ENCODE peak calls at places on chromosomes 13 and 19, in six cellular contexts. A is tibial nerve, F is astrocyte of the spinal cord, N is cardiac muscle cell, M is heart right ventricle, D is DND-41. G is an unnamed sample.
A peak's percentile ranks its signal among the peaks of the same experiment; 100 is the strongest.

GRCh38 chr19:28142258-28142657 is 1070.7 kb downstream of the UQCRFS1 start:
- DNase-seq in A (no peak), F (no peak), N (no peak), M (no peak), D (no peak), G (no peak)

GRCh38 chr13:45456196-45456972 is 8.4 kb upstream of the COG3 start:
- DNase-seq in A (no peak), F (peak; percentile 55), N (peak; percentile 32), M (no peak), D (no peak), G (no peak)

GRCh38 chr19:3413796-3414327 is 47.5 kb downstream of the NFIC start:
- DNase-seq in A (no peak), F (no peak), N (no peak), M (no peak), D (no peak), G (no peak)

GRCh38 chr19:49911381-49912145 is 14.9 kb upstream of the IL4I1 start:
- DNase-seq in A (no peak), F (no peak), N (peak; percentile 16), M (no peak), D (no peak), G (no peak)

GRCh38 chr13:109816112-109816978 is 30.0 kb upstream of the IRS2 start:
- DNase-seq in A (no peak), F (no peak), N (no peak), M (no peak), D (no peak), G (no peak)

GRCh38 chr19:23440791-23441190 is 45.5 kb upstream of the ZNF91 start:
- DNase-seq in A (no peak), F (no peak), N (peak; percentile 0), M (no peak), D (peak; percentile 20), G (no peak)

GRCh38 chr13:82654851-82655517 is 1227.3 kb downstream of the SLITRK1 start:
- DNase-seq in A (peak; percentile 70), F (peak; percentile 31), N (peak; percentile 73), M (peak; percentile 63), D (no peak), G (no peak)

GRCh38 chr19:29672933-29673336 is 7.7 kb downstream of the PLEKHF1 start:
- DNase-seq in A (no peak), F (no peak), N (no peak), M (no peak), D (peak; percentile 86), G (peak; percentile 78)

GRCh38 chr13:112912726-112913440 is 56.1 kb upstream of the MCF2L start:
- DNase-seq in A (no peak), F (no peak), N (no peak), M (no peak), D (no peak), G (no peak)

GRCh38 chr13:46756977-46757376 is 40.0 kb downstream of the ESD start:
- DNase-seq in A (no peak), F (peak; percentile 70), N (peak; percentile 55), M (no peak), D (no peak), G (no peak)

GRCh38 chr19:53865918-53866696 is 1.6 kb upstream of the MYADM start:
- DNase-seq in A (no peak), F (peak; percentile 72), N (peak; percentile 76), M (peak; percentile 81), D (no peak), G (peak; percentile 59)

GRCh38 chr13:42702726-42703125 is 78.7 kb upstream of the FAM216B start:
- DNase-seq in A (no peak), F (peak; percentile 34), N (peak; percentile 62), M (no peak), D (no peak), G (no peak)

GRCh38 chr19:944171-944567 is 18.3 kb downstream of the ARID3A start:
- DNase-seq in A (no peak), F (no peak), N (peak; percentile 93), M (no peak), D (no peak), G (no peak)

GRCh38 chr13:81197483-81197882 is 856.6 kb upstream of the SPRY2 start:
- DNase-seq in A (no peak), F (no peak), N (no peak), M (no peak), D (no peak), G (no peak)

GRCh38 chr19:35833972-35834371 is 18.3 kb downstream of the NPHS1 start:
- DNase-seq in A (no peak), F (no peak), N (no peak), M (no peak), D (no peak), G (no peak)

GRCh38 chr13:32378012-32378411 is 49.9 kb downstream of the N4BP2L1 start:
- DNase-seq in A (no peak), F (no peak), N (peak; percentile 11), M (no peak), D (no peak), G (no peak)

GRCh38 chr19:5934779-5935472 is 20.9 kb downstream of the CAPS start:
- DNase-seq in A (no peak), F (peak; percentile 50), N (peak; percentile 75), M (no peak), D (no peak), G (no peak)

GRCh38 chr19:50531171-50531612 is 17.5 kb upstream of the ASPDH start:
- DNase-seq in A (no peak), F (no peak), N (no peak), M (no peak), D (no peak), G (no peak)

GRCh38 chr13:63381078-63381859 is 1965.6 kb upstream of the PCDH20 start:
- DNase-seq in A (no peak), F (no peak), N (no peak), M (no peak), D (no peak), G (no peak)

GRCh38 chr19:53102701-53103140 is 501 bp downstream of the ZNF160 start:
- DNase-seq in A (no peak), F (peak; percentile 32), N (peak; percentile 54), M (peak; percentile 36), D (peak; percentile 62), G (peak; percentile 69)

GRCh38 chr13:52665325-52665724 is 12.7 kb downstream of the SUGT1 start:
- DNase-seq in A (no peak), F (peak; percentile 28), N (peak; percentile 29), M (no peak), D (no peak), G (peak; percentile 42)

GRCh38 chr13:28659611-28659970 is 661 bp downstream of the POMP start:
- DNase-seq in A (no peak), F (peak; percentile 52), N (peak; percentile 72), M (no peak), D (no peak), G (no peak)

GRCh38 chr13:44238011-44238421 is 135.6 kb upstream of the SERP2 start:
- DNase-seq in A (no peak), F (peak; percentile 51), N (peak; percentile 56), M (no peak), D (no peak), G (no peak)

GRCh38 chr19:12804051-12804450 is 2.2 kb downstream of the THSD8 start:
- DNase-seq in A (no peak), F (no peak), N (no peak), M (no peak), D (no peak), G (no peak)

GRCh38 chr13:20945952-20946383 is 43.4 kb upstream of the XPO4 start:
- DNase-seq in A (peak; percentile 22), F (no peak), N (peak; percentile 29), M (peak; percentile 26), D (peak; percentile 8), G (no peak)

DNA sequence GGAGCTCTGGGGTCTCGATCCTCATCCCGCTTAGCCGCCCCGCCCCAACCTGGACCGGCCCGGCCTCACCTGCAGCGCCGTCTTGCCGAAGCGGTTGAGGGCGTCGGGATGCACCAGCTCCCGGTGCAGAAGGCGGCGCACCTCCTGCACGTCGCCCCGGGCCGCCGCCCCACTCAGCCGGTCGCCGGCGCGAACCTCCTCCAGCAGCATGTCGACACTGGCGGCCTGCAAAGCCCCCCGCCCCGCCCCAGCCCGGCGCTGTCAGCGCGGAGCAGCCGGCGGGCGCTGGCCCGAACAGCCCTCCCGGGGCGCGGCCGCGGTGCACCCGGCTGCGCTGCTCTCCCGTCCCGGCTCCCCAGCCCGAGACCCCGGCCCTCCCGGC is 344 bp downstream of the CDKN2D start:
- DNase-seq in A (no peak), F (peak; percentile 22), N (no peak), M (peak; percentile 26), D (no peak), G (no peak)
- H3K4me3 ChIP-seq in A (peak overlapping the region; percentile 56), F (peak overlapping the region; percentile 70), N (peak overlapping the region; percentile 51), M (peak overlapping the region; percentile 92), D (peak overlapping the region; percentile 83), G (peak overlapping the region; percentile 88)

DNA sequence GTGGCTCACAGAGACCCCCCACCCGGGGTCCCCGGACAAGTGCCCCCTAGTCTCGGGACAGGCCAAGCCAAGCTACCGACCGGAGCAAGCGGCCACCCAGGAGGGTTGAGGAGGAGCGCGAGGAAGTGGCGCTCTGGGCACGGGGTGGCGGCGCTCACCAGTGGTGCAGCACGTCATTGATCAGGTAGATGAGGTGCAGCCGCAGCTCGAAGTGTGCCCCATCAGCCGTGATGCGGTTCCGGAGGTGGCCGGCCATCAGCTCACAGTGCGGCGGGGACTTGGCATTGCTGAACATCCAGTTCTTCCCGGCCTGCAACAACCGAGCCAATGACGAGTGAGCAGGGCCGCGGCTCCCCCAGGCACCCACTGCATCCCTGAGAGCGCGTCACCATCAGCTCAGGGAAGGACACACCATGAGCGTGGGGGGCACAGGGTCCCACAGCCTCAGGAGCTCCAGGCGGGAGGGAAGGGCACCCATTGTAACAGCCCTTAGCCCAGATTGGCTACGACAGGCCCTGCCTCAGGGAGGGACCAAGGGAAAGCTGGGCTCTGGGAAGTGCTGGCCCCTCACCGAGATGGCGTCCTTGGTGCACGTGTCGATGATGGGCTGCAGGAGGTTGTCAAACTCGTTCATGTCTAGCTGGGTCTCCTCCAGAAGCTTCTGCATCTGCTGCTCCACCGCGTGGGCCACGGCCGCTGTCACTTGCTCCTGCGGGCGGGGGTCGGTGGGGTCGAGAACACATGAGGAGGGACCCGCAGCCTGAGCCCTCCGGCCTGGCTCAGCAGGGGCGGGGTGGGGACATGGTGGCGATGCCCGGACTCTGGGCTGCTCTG is 9.6 kb downstream of the CHERP start:
- DNase-seq in A (no peak), F (no peak), N (no peak), M (no peak), D (no peak), G (no peak)
- H3K4me3 ChIP-seq in A (no peak overlapping the region), F (no peak overlapping the region), N (no peak overlapping the region), M (no peak overlapping the region), D (no peak overlapping the region), G (no peak overlapping the region)

DNA sequence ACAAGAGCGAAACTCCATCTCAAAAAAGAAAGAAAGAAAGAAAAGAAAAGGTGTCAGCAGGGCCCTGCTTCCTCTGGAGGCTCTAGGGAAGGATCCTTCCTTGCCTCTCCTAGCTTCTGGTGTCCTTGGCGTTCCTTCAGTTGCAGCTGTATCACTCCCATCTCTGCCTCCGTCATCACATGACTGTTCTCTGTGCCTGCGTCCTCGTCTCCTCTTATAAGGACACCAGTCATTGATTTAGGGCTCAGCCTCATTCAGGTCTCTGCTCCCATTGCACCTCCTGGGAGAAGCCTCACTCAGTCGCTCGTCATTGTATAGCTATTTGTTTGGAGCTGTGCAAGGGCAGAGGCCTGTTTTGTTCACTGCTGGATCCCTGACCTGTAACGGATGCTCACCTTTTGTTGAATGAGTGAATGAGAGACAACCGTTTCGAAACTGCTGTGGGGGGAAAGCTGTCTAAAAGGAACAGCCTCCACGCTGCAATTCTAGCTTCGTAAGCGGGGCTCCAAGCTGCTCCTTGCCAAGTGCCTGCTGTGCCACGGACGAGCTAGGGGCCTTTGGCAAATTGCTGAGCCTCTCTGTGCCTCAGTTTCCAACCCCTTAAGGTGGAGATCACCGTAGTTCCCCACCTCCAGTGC is 17.1 kb downstream of the BRSK1 start:
- DNase-seq in A (no peak), F (no peak), N (no peak), M (no peak), D (no peak), G (no peak)
- H3K4me3 ChIP-seq in A (no peak overlapping the region), F (no peak overlapping the region), N (no peak overlapping the region), M (no peak overlapping the region), D (peak overlapping the region; percentile 93), G (no peak overlapping the region)

GRCh38 chr13:26476111-26476743 is 81.3 kb upstream of the WASF3 start:
- DNase-seq in A (peak; percentile 18), F (peak; percentile 35), N (peak; percentile 39), M (peak; percentile 35), D (no peak), G (no peak)
- H3K4me3 ChIP-seq in A (no peak overlapping the region), F (peak overlapping the region; percentile 24), N (no peak overlapping the region), M (peak overlapping the region; percentile 40), D (no peak overlapping the region), G (no peak overlapping the region)